ENCODE peak calls at places on chromosomes 4 and X, in nine cellular contexts. One of them, this sample, is unnamed.

GRCh38 chr4:181688416-181688815 is 554.8 kb upstream of the TENM3 start:
- DNase-seq in fibroblast of pulmonary artery: no peak
- DNase-seq in CMK: no peak
- DNase-seq in dorsolateral prefrontal cortex: no peak
- DNase-seq in AG04450: no peak
- DNase-seq in glomerular endothelial cell: no peak
- DNase-seq in sciatic nerve: no peak
- DNase-seq in iris pigment epithelial cell: peak
- DNase-seq in MV-4-11: peak
- DNase-seq in this sample: no peak

GRCh38 chr4:99856166-99856565 is 38.1 kb downstream of the LAMTOR3 start:
- DNase-seq in sciatic nerve: no peak
- DNase-seq in MV-4-11: peak
- DNase-seq in dorsolateral prefrontal cortex: no peak
- DNase-seq in glomerular endothelial cell: no peak
- DNase-seq in fibroblast of pulmonary artery: peak
- DNase-seq in iris pigment epithelial cell: peak
- DNase-seq in AG04450: no peak
- DNase-seq in CMK: no peak
- DNase-seq in this sample: no peak

GRCh38 chrX:103554687-103555417 is 30.5 kb upstream of the TCEAL4 start:
- DNase-seq in MV-4-11: no peak
- DNase-seq in sciatic nerve: peak
- DNase-seq in fibroblast of pulmonary artery: no peak
- DNase-seq in CMK: peak
- DNase-seq in dorsolateral prefrontal cortex: peak
- DNase-seq in iris pigment epithelial cell: peak
- DNase-seq in AG04450: peak
- DNase-seq in glomerular endothelial cell: peak
- DNase-seq in this sample: no peak

GRCh38 chrX:77564824-77565223 is 117.6 kb downstream of the FGF16 start:
- DNase-seq in CMK: no peak
- DNase-seq in fibroblast of pulmonary artery: peak
- DNase-seq in AG04450: no peak
- DNase-seq in MV-4-11: no peak
- DNase-seq in iris pigment epithelial cell: peak
- DNase-seq in dorsolateral prefrontal cortex: no peak
- DNase-seq in glomerular endothelial cell: no peak
- DNase-seq in sciatic nerve: no peak
- DNase-seq in this sample: no peak

GRCh38 chr4:121642292-121642691 is 54.5 kb downstream of the ANXA5 start:
- DNase-seq in MV-4-11: no peak
- DNase-seq in iris pigment epithelial cell: no peak
- DNase-seq in dorsolateral prefrontal cortex: no peak
- DNase-seq in glomerular endothelial cell: no peak
- DNase-seq in sciatic nerve: no peak
- DNase-seq in fibroblast of pulmonary artery: no peak
- DNase-seq in CMK: no peak
- DNase-seq in AG04450: no peak
- DNase-seq in this sample: no peak

GRCh38 chrX:10030570-10030969 is 63.4 kb downstream of the CLDN34 start:
- DNase-seq in AG04450: no peak
- DNase-seq in sciatic nerve: no peak
- DNase-seq in iris pigment epithelial cell: peak
- DNase-seq in glomerular endothelial cell: no peak
- DNase-seq in fibroblast of pulmonary artery: peak
- DNase-seq in CMK: no peak
- DNase-seq in MV-4-11: no peak
- DNase-seq in dorsolateral prefrontal cortex: no peak
- DNase-seq in this sample: no peak

GRCh38 chr4:138118270-138118669 is 123.9 kb downstream of the SLC7A11 start:
- DNase-seq in fibroblast of pulmonary artery: no peak
- DNase-seq in iris pigment epithelial cell: no peak
- DNase-seq in CMK: no peak
- DNase-seq in AG04450: no peak
- DNase-seq in sciatic nerve: no peak
- DNase-seq in MV-4-11: no peak
- DNase-seq in glomerular endothelial cell: no peak
- DNase-seq in dorsolateral prefrontal cortex: no peak
- DNase-seq in this sample: no peak

GRCh38 chr4:18975916-18976610 is 954.5 kb upstream of the LCORL start:
- DNase-seq in AG04450: no peak
- DNase-seq in CMK: no peak
- DNase-seq in fibroblast of pulmonary artery: no peak
- DNase-seq in MV-4-11: no peak
- DNase-seq in glomerular endothelial cell: no peak
- DNase-seq in dorsolateral prefrontal cortex: no peak
- DNase-seq in sciatic nerve: no peak
- DNase-seq in iris pigment epithelial cell: no peak
- DNase-seq in this sample: no peak

GRCh38 chr4:3484057-3484973 is 21.2 kb downstream of the DOK7 start:
- DNase-seq in AG04450: no peak
- DNase-seq in fibroblast of pulmonary artery: no peak
- DNase-seq in CMK: peak
- DNase-seq in iris pigment epithelial cell: no peak
- DNase-seq in sciatic nerve: no peak
- DNase-seq in MV-4-11: peak
- DNase-seq in dorsolateral prefrontal cortex: no peak
- DNase-seq in glomerular endothelial cell: no peak
- DNase-seq in this sample: peak

GRCh38 chr4:152160236-152160800 is 375.6 kb downstream of the FBXW7 start:
- DNase-seq in AG04450: no peak
- DNase-seq in fibroblast of pulmonary artery: no peak
- DNase-seq in sciatic nerve: no peak
- DNase-seq in iris pigment epithelial cell: no peak
- DNase-seq in CMK: no peak
- DNase-seq in dorsolateral prefrontal cortex: no peak
- DNase-seq in glomerular endothelial cell: no peak
- DNase-seq in MV-4-11: no peak
- DNase-seq in this sample: no peak

GRCh38 chr4:84814100-84814750 is 152.3 kb downstream of the WDFY3 start:
- DNase-seq in iris pigment epithelial cell: peak
- DNase-seq in fibroblast of pulmonary artery: peak
- DNase-seq in glomerular endothelial cell: peak
- DNase-seq in dorsolateral prefrontal cortex: no peak
- DNase-seq in AG04450: peak
- DNase-seq in MV-4-11: peak
- DNase-seq in sciatic nerve: no peak
- DNase-seq in CMK: no peak
- DNase-seq in this sample: no peak

GRCh38 chr4:81470456-81471327 is 1.0 kb downstream of the RASGEF1B start:
- DNase-seq in dorsolateral prefrontal cortex: peak
- DNase-seq in sciatic nerve: peak
- DNase-seq in fibroblast of pulmonary artery: peak
- DNase-seq in AG04450: no peak
- DNase-seq in MV-4-11: no peak
- DNase-seq in CMK: no peak
- DNase-seq in iris pigment epithelial cell: no peak
- DNase-seq in glomerular endothelial cell: no peak
- DNase-seq in this sample: no peak

GRCh38 chr4:181701911-181702310 is 541.3 kb upstream of the TENM3 start:
- DNase-seq in CMK: no peak
- DNase-seq in MV-4-11: peak
- DNase-seq in glomerular endothelial cell: no peak
- DNase-seq in iris pigment epithelial cell: no peak
- DNase-seq in AG04450: no peak
- DNase-seq in sciatic nerve: no peak
- DNase-seq in fibroblast of pulmonary artery: no peak
- DNase-seq in dorsolateral prefrontal cortex: no peak
- DNase-seq in this sample: no peak

GRCh38 chr4:155684892-155685550 is 18.4 kb downstream of the GUCY1A1 start:
- DNase-seq in sciatic nerve: no peak
- DNase-seq in iris pigment epithelial cell: no peak
- DNase-seq in CMK: no peak
- DNase-seq in fibroblast of pulmonary artery: no peak
- DNase-seq in dorsolateral prefrontal cortex: no peak
- DNase-seq in glomerular endothelial cell: no peak
- DNase-seq in MV-4-11: peak
- DNase-seq in AG04450: no peak
- DNase-seq in this sample: no peak

GRCh38 chr4:7171191-7171900 is 21.0 kb upstream of the SORCS2 start:
- DNase-seq in MV-4-11: no peak
- DNase-seq in dorsolateral prefrontal cortex: no peak
- DNase-seq in AG04450: no peak
- DNase-seq in sciatic nerve: peak
- DNase-seq in fibroblast of pulmonary artery: no peak
- DNase-seq in glomerular endothelial cell: no peak
- DNase-seq in iris pigment epithelial cell: no peak
- DNase-seq in CMK: no peak
- DNase-seq in this sample: peak

GRCh38 chrX:53288173-53288572 is 6.8 kb upstream of the IQSEC2 start:
- DNase-seq in MV-4-11: peak
- DNase-seq in fibroblast of pulmonary artery: peak
- DNase-seq in iris pigment epithelial cell: no peak
- DNase-seq in glomerular endothelial cell: no peak
- DNase-seq in AG04450: no peak
- DNase-seq in dorsolateral prefrontal cortex: peak
- DNase-seq in sciatic nerve: no peak
- DNase-seq in CMK: no peak
- DNase-seq in this sample: peak

GRCh38 chr4:182600836-182601235 is 316.4 kb downstream of the DCTD start:
- DNase-seq in sciatic nerve: no peak
- DNase-seq in glomerular endothelial cell: no peak
- DNase-seq in iris pigment epithelial cell: no peak
- DNase-seq in fibroblast of pulmonary artery: no peak
- DNase-seq in AG04450: no peak
- DNase-seq in dorsolateral prefrontal cortex: no peak
- DNase-seq in CMK: no peak
- DNase-seq in MV-4-11: no peak
- DNase-seq in this sample: no peak

GRCh38 chrX:155951237-155951789 is 46.2 kb upstream of the IL9R start:
- DNase-seq in MV-4-11: no peak
- DNase-seq in CMK: no peak
- DNase-seq in AG04450: no peak
- DNase-seq in fibroblast of pulmonary artery: no peak
- DNase-seq in glomerular endothelial cell: no peak
- DNase-seq in iris pigment epithelial cell: no peak
- DNase-seq in sciatic nerve: no peak
- DNase-seq in dorsolateral prefrontal cortex: no peak
- DNase-seq in this sample: no peak

GRCh38 chrX:107102980-107103379 is 15.6 kb downstream of the RBM41 start:
- DNase-seq in dorsolateral prefrontal cortex: no peak
- DNase-seq in fibroblast of pulmonary artery: peak
- DNase-seq in iris pigment epithelial cell: peak
- DNase-seq in glomerular endothelial cell: no peak
- DNase-seq in sciatic nerve: no peak
- DNase-seq in MV-4-11: no peak
- DNase-seq in AG04450: no peak
- DNase-seq in CMK: no peak
- DNase-seq in this sample: no peak

GRCh38 chr4:176335421-176335820 is 15.7 kb downstream of the SPCS3 start:
- DNase-seq in MV-4-11: no peak
- DNase-seq in iris pigment epithelial cell: peak
- DNase-seq in sciatic nerve: no peak
- DNase-seq in glomerular endothelial cell: no peak
- DNase-seq in fibroblast of pulmonary artery: peak
- DNase-seq in dorsolateral prefrontal cortex: no peak
- DNase-seq in AG04450: peak
- DNase-seq in CMK: no peak
- DNase-seq in this sample: no peak

GRCh38 chr4:52883707-52884669 is 21.9 kb downstream of the RASL11B start:
- DNase-seq in glomerular endothelial cell: no peak
- DNase-seq in CMK: no peak
- DNase-seq in sciatic nerve: no peak
- DNase-seq in dorsolateral prefrontal cortex: no peak
- DNase-seq in iris pigment epithelial cell: no peak
- DNase-seq in AG04450: no peak
- DNase-seq in MV-4-11: no peak
- DNase-seq in fibroblast of pulmonary artery: no peak
- DNase-seq in this sample: no peak

GRCh38 chr4:151233600-151233999 is 43.4 kb upstream of the PRSS48 start:
- DNase-seq in MV-4-11: no peak
- DNase-seq in fibroblast of pulmonary artery: no peak
- DNase-seq in glomerular endothelial cell: no peak
- DNase-seq in CMK: no peak
- DNase-seq in sciatic nerve: no peak
- DNase-seq in iris pigment epithelial cell: no peak
- DNase-seq in AG04450: no peak
- DNase-seq in dorsolateral prefrontal cortex: no peak
- DNase-seq in this sample: no peak

GRCh38 chr4:96352051-96352517 is 512.2 kb downstream of the PDHA2 start:
- DNase-seq in MV-4-11: peak
- DNase-seq in glomerular endothelial cell: no peak
- DNase-seq in CMK: no peak
- DNase-seq in sciatic nerve: no peak
- DNase-seq in fibroblast of pulmonary artery: peak
- DNase-seq in AG04450: no peak
- DNase-seq in dorsolateral prefrontal cortex: no peak
- DNase-seq in iris pigment epithelial cell: peak
- DNase-seq in this sample: no peak

GRCh38 chrX:129733335-129733734 is 5.4 kb upstream of the XPNPEP2 start:
- DNase-seq in sciatic nerve: no peak
- DNase-seq in CMK: no peak
- DNase-seq in MV-4-11: no peak
- DNase-seq in dorsolateral prefrontal cortex: no peak
- DNase-seq in iris pigment epithelial cell: no peak
- DNase-seq in AG04450: no peak
- DNase-seq in fibroblast of pulmonary artery: no peak
- DNase-seq in glomerular endothelial cell: no peak
- DNase-seq in this sample: no peak

GRCh38 chr4:159283697-159284492 is 181.0 kb downstream of the RAPGEF2 start:
- DNase-seq in MV-4-11: no peak
- DNase-seq in AG04450: peak
- DNase-seq in iris pigment epithelial cell: peak
- DNase-seq in CMK: no peak
- DNase-seq in sciatic nerve: no peak
- DNase-seq in glomerular endothelial cell: no peak
- DNase-seq in fibroblast of pulmonary artery: peak
- DNase-seq in dorsolateral prefrontal cortex: no peak
- DNase-seq in this sample: no peak

GRCh38 chr4:139576219-139576618 is 20.2 kb upstream of the SETD7 start:
- DNase-seq in iris pigment epithelial cell: peak
- DNase-seq in fibroblast of pulmonary artery: no peak
- DNase-seq in MV-4-11: no peak
- DNase-seq in AG04450: no peak
- DNase-seq in dorsolateral prefrontal cortex: no peak
- DNase-seq in sciatic nerve: no peak
- DNase-seq in CMK: no peak
- DNase-seq in glomerular endothelial cell: no peak
- DNase-seq in this sample: no peak

GRCh38 chr4:88646528-88647280 is 50.9 kb downstream of the NAP1L5 start:
- DNase-seq in dorsolateral prefrontal cortex: no peak
- DNase-seq in MV-4-11: no peak
- DNase-seq in glomerular endothelial cell: no peak
- DNase-seq in fibroblast of pulmonary artery: no peak
- DNase-seq in sciatic nerve: no peak
- DNase-seq in iris pigment epithelial cell: no peak
- DNase-seq in AG04450: no peak
- DNase-seq in CMK: no peak
- DNase-seq in this sample: no peak

GRCh38 chr4:16031554-16032381 is 52.1 kb downstream of the PROM1 start:
- DNase-seq in MV-4-11: no peak
- DNase-seq in fibroblast of pulmonary artery: no peak
- DNase-seq in CMK: no peak
- DNase-seq in dorsolateral prefrontal cortex: no peak
- DNase-seq in iris pigment epithelial cell: no peak
- DNase-seq in glomerular endothelial cell: no peak
- DNase-seq in AG04450: no peak
- DNase-seq in sciatic nerve: no peak
- DNase-seq in this sample: no peak

GRCh38 chr4:141713771-141714445 is 77.5 kb downstream of the IL15 start:
- DNase-seq in iris pigment epithelial cell: peak
- DNase-seq in glomerular endothelial cell: peak
- DNase-seq in dorsolateral prefrontal cortex: no peak
- DNase-seq in CMK: no peak
- DNase-seq in AG04450: no peak
- DNase-seq in MV-4-11: no peak
- DNase-seq in fibroblast of pulmonary artery: peak
- DNase-seq in sciatic nerve: no peak
- DNase-seq in this sample: no peak

GRCh38 chr4:44629280-44629866 is 22.1 kb downstream of the YIPF7 start:
- DNase-seq in fibroblast of pulmonary artery: peak
- DNase-seq in AG04450: peak
- DNase-seq in iris pigment epithelial cell: peak
- DNase-seq in dorsolateral prefrontal cortex: no peak
- DNase-seq in glomerular endothelial cell: peak
- DNase-seq in MV-4-11: peak
- DNase-seq in sciatic nerve: no peak
- DNase-seq in CMK: no peak
- DNase-seq in this sample: no peak